ENCODE peak calls at places on chromosome 7, in five cellular contexts. Q is Peyer's patch, Y is suprapubic skin, C is fibroblast of lung, W is left lung. B is an unnamed sample. For H3K4me1, the result is how much of the 10 kb centered on the place peaks cover.

GRCh38 chr7:27199820-27200760 is at the start of gene HOXA13:
- DNase-seq in W (no peak), Y (peak), C (no peak), Q (no peak), B (peak)

GRCh38 chr7:484365-485101 is 35.1 kb downstream of the PDGFA start:
- DNase-seq in W (peak), Y (no peak), C (no peak), Q (no peak), B (peak)

GRCh38 chr7:143295870-143296269 is 7.7 kb downstream of the CASP2 start:
- DNase-seq in Q (no peak), W (no peak), Y (no peak), C (peak), B (no peak)

GRCh38 chr7:149716007-149716931 is 57.1 kb downstream of the ZNF467 start:
- DNase-seq in W (no peak), Y (peak), Q (no peak), C (peak), B (peak)

GRCh38 chr7:50962962-50963374 is 180.3 kb upstream of the GRB10 start:
- DNase-seq in C (peak), Q (peak), W (peak), Y (no peak), B (peak)

GRCh38 chr7:139396323-139396951 is 36.7 kb downstream of the LUC7L2 start:
- DNase-seq in Q (no peak), C (peak), Y (no peak), W (no peak), B (no peak)

GRCh38 chr7:4136501-4137110 is 545.5 kb upstream of the FOXK1 start:
- DNase-seq in Q (no peak), W (peak), Y (no peak), C (no peak), B (no peak)

GRCh38 chr7:44097064-44097932 is 6.8 kb upstream of the AEBP1 start:
- DNase-seq in C (no peak), Y (no peak), W (no peak), Q (peak), B (no peak)

GRCh38 chr7:131119381-131119780 is 208.3 kb upstream of the MKLN1 start:
- DNase-seq in Y (no peak), W (no peak), C (no peak), Q (no peak), B (no peak)

GRCh38 chr7:101075646-101076045 is 9.6 kb upstream of the TRIM56 start:
- DNase-seq in C (no peak), Y (no peak), W (no peak), Q (no peak), B (no peak)

GRCh38 chr7:151992375-151992774 is 33.1 kb upstream of the GALNT11 start:
- DNase-seq in W (peak), C (peak), Q (peak), Y (no peak), B (no peak)
- TF ChIP-seq CTCF in W (no peak), C (peak), Q (no peak), Y (peak), B (peak)

GRCh38 chr7:129831424-129832058 is 121.2 kb downstream of the UBE2H start:
- DNase-seq in Y (no peak), C (peak), W (no peak), Q (no peak), B (no peak)

GRCh38 chr7:129830949-129831348 is 121.8 kb downstream of the UBE2H start:
- DNase-seq in Y (no peak), Q (no peak), C (peak), W (no peak), B (no peak)

GRCh38 chr7:129828989-129829676 is 123.6 kb downstream of the UBE2H start:
- DNase-seq in W (peak), Y (no peak), C (no peak), Q (no peak), B (no peak)

GRCh38 chr7:129828078-129828762 is 124.5 kb downstream of the UBE2H start:
- DNase-seq in Q (no peak), Y (no peak), W (no peak), C (no peak), B (no peak)

DNA sequence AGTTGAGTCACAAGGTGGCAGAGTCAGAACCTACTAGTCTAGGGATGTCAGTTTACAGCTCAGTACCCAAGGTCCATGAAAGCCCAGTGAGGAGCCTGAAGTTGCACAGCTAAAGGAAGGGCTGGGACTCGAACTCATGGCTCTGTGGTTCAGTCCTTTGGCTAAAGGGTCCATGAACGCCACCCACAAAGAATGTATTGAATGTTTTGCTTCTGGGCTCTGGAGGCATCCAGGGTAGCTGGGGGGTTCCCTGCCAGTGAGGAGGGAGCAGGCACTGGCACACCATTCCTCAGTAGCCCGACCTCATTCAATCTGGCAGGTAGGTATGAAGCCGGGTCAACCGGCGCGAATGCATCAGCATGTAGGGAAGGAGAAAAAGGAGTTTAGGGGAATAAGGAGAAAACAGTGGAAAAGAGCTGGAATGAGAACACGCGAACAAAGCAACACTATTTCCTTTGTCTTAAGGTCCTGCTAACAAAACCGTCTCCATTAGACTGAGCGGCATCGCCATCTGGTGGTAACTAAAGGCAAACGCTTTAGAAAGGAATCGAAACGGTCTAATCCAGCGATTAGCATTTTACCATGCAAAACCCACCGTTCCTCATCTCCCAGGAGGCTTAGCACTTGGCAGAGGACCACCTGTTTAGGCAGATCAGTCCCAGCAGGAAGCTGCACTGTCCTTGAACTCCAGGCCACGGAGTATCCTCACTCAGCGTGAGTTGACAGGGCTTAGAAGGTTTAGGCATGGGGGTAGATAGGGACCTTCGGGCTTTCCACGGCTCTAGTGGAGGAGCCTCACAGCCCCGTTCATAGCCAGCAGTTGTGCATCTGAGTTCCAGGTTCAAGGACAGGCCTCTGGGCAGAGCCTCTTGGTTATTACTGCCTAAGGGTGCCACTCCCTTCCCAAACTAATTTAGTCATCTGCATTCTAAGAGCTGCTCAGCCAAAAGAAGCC is 122.8 kb downstream of the UBE2H start:
- DNase-seq in Y (peak), Q (peak), W (peak), C (peak), B (no peak)
- H3K4me3 ChIP-seq in Y (peak), Q (peak), W (no peak), C (no peak), B (no peak)

GRCh38 chr7:108284349-108285017 is 154.3 kb upstream of the LAMB4 start:
- DNase-seq in Y (no peak), W (no peak), C (no peak), Q (no peak), B (no peak)
- H3K4me1 ChIP-seq in Y (under half), W (under half), C (under half), Q (under half), B (under half)

DNA sequence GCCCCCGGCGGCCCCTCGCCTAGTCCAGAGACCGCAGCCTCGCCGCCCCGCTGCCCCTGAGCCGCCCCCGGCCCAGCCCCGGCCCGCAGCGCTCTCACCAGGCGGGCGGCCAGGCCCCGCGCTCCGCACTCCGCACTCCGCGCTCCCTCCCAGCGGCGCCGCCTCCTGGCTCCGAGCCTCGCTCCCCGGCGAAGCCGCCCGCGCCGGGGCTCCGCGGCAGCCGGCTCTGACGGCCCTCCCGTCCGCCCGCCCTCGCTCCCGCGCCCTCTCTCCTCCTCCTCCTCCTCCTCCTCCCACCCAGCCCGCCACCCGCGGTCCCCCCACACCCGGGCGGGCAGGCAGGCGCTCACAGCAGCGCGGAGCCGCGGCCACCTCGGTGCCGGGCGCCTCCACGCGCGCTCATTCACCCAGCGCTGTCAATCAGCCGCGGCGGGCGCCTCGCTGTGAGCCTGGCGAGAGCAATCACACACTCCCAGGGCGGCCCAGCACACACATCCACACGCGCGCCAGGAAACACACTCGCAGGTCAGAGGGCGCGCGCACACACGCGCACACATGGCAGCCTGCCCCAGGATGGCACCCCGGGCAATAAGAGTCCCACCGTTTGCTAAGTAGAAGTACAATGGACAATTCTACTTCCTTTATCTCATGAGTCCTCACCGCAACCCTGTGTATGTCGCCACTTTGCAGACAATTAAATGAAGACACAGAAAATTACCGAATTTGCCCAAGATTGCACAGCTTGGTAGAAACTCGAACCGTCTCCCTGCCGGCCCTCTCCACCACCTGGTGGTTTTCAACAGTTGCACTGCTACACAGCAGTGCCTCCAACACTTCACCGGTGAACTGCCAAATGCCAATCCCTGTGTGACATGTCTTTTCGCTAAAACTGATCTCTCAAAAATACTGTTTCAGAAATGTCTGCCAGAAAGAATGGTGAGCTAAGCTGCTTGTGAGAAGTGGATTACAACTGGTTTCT is at the start of gene PRRT4:
- DNase-seq in Y (peak), W (no peak), Q (no peak), C (no peak), B (no peak)
- TF ChIP-seq CTCF in Y (no peak), W (no peak), Q (no peak), C (peak), B (no peak)

DNA sequence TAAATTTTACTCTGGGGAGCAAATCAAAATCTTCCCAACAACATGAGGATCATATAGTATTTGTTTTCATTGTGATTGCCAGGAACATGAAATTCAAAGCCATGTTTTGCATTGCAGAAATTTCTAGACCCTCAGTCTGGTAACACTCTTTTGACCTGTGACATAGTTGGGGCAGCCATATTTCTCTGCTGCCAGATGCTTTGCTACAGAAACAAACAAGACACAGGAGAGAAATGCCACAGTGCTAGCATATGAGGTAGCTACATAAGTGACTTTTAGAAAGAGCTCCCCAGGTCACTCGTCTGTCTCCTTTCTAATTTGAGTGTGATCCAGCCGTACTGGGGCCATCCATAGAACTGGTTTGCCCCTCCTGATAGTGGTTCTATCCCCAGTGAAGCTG is 49.4 kb downstream of the PDE1C start:
- DNase-seq in Y (no peak), Q (no peak), W (no peak), C (no peak), B (no peak)
- H3K4me3 ChIP-seq in Y (no peak), Q (no peak), W (no peak), C (no peak), B (no peak)